ENCODE peak calls at places on chromosomes 2 and 18, in six cellular contexts. M is sigmoid colon, R is mammary epithelial cell, L is right lobe of liver, O is uterus, Y is IMR-90. Q is an unnamed sample.

GRCh38 chr2:105929506-105929905 is 184.8 kb downstream of the NCK2 start:
- DNase-seq in L (no peak), M (no peak), Y (no peak), R (no peak), O (no peak), Q (peak; percentile 5)

GRCh38 chr2:36480596-36480995 is 117.4 kb downstream of the FEZ2 start:
- DNase-seq in O (no peak), R (no peak), L (no peak), M (no peak), Y (no peak), Q (no peak)

GRCh38 chr2:69241039-69241586 is 145.9 kb downstream of the GFPT1 start:
- DNase-seq in R (no peak), O (no peak), Y (no peak), M (no peak), L (no peak), Q (no peak)

GRCh38 chr2:67982956-67983355 is 79.8 kb downstream of the C1D start:
- DNase-seq in M (no peak), R (no peak), Y (peak; percentile 14), L (no peak), O (no peak), Q (no peak)

GRCh38 chr2:241770936-241771285 is 5.7 kb upstream of the GAL3ST2 start:
- DNase-seq in R (no peak), O (no peak), Y (no peak), L (no peak), M (no peak), Q (no peak)

GRCh38 chr2:65576861-65577601 is 144.6 kb upstream of the SPRED2 start:
- DNase-seq in M (no peak), O (no peak), L (no peak), R (peak; percentile 92), Y (peak; percentile 95), Q (peak; percentile 64)

GRCh38 chr18:69808399-69808798 is 139.3 kb downstream of the CD226 start:
- DNase-seq in M (no peak), R (no peak), Y (no peak), L (no peak), O (no peak), Q (no peak)

GRCh38 chr2:164522561-164522981 is 98.7 kb downstream of the GRB14 start:
- DNase-seq in Y (no peak), O (no peak), R (no peak), M (no peak), L (no peak), Q (no peak)

GRCh38 chr18:48186084-48186798 is 222.9 kb downstream of the ZBTB7C start:
- DNase-seq in L (no peak), M (no peak), O (peak; percentile 36), Y (no peak), R (peak; percentile 81), Q (no peak)

GRCh38 chr18:58051765-58052460 is 7.9 kb downstream of the NEDD4L start:
- DNase-seq in M (no peak), O (no peak), L (no peak), R (peak; percentile 32), Y (peak; percentile 24), Q (no peak)

GRCh38 chr2:235311044-235311443 is 182.8 kb upstream of the AGAP1 start:
- DNase-seq in Y (no peak), M (no peak), O (no peak), R (no peak), L (no peak), Q (no peak)

GRCh38 chr2:73266061-73266891 is 18.0 kb downstream of the FBXO41 start:
- DNase-seq in O (no peak), Y (peak; percentile 65), L (no peak), R (no peak), M (no peak), Q (no peak)

GRCh38 chr2:120783371-120783791 is 47.7 kb downstream of the GLI2 start:
- DNase-seq in R (no peak), L (no peak), O (no peak), M (no peak), Y (peak; percentile 69), Q (no peak)

GRCh38 chr2:73252238-73253027 is 18.3 kb downstream of the CCT7 start:
- DNase-seq in M (no peak), R (no peak), Y (no peak), L (no peak), O (no peak), Q (peak; percentile 20)

GRCh38 chr2:170177950-170178781 is at the start of gene MYO3B:
- DNase-seq in Y (peak; percentile 52), R (no peak), L (no peak), O (no peak), M (no peak), Q (no peak)

GRCh38 chr2:108927936-108928659 is 60.9 kb downstream of the EDAR start:
- DNase-seq in O (no peak), L (no peak), R (peak; percentile 45), M (peak; percentile 46), Y (peak; percentile 64), Q (peak; percentile 83)

GRCh38 chr2:188369365-188369764 is 77.7 kb downstream of the GULP1 start:
- DNase-seq in M (no peak), L (no peak), O (no peak), Y (peak; percentile 45), R (peak; percentile 56), Q (peak; percentile 69)

GRCh38 chr2:190415794-190416729 is 7.9 kb downstream of the MFSD6 start:
- DNase-seq in O (no peak), L (no peak), M (no peak), R (no peak), Y (no peak), Q (no peak)

GRCh38 chr2:183532514-183532913 is 408.3 kb downstream of the NUP35 start:
- DNase-seq in L (no peak), M (no peak), Y (no peak), O (no peak), R (peak; percentile 44), Q (peak; percentile 73)

GRCh38 chr2:157024129-157024528 is 233.4 kb upstream of the GALNT5 start:
- DNase-seq in Y (no peak), O (no peak), R (no peak), L (no peak), M (no peak), Q (no peak)
- H3K4me1 ChIP-seq in Y (no peaks in the 10 kb centered on the region), O (no peaks in the 10 kb centered on the region), R (no peaks in the 10 kb centered on the region), L (no peaks in the 10 kb centered on the region), M (no peaks in the 10 kb centered on the region), Q (no peaks in the 10 kb centered on the region)

DNA sequence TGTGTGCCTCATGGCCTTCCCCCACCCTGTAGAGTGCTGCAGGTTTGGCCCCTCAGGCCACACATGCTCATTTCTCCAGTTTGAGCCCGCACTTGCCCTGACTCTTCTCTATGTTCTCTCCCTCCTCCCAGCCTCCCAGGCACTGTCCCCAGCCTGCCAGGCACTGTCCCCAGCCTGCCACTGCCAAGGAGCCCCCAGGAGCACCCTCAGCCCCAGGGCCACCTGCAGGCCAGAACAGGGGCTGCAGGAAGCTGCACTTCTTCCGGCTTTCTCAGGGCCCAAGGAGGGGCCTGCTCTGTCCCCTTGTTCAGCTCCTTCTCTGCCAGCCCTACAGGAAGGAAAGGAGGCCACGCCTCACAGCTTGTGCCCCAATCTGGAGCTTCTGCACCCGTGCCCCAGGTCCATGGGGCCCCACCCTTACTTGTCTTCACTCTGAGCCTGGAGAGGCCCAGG is 31.6 kb downstream of the CYP26B1 start:
- DNase-seq in L (no peak), R (no peak), M (peak; percentile 49), O (no peak), Y (no peak), Q (peak; percentile 80)
- TF ChIP-seq CTCF in L (no peak), R (peak; percentile 46), M (no peak), O (no peak), Y (peak; percentile 17), Q (peak; percentile 64)

GRCh38 chr2:197890160-197890559 is 85.8 kb downstream of the PLCL1 start:
- DNase-seq in O (no peak), R (no peak), Y (no peak), M (no peak), L (no peak), Q (no peak)

GRCh38 chr2:197891897-197892442 is 87.6 kb downstream of the PLCL1 start:
- DNase-seq in L (no peak), O (no peak), M (no peak), Y (no peak), R (no peak), Q (no peak)

GRCh38 chr2:197893403-197894177 is 89.2 kb downstream of the PLCL1 start:
- DNase-seq in R (no peak), M (no peak), L (no peak), Y (no peak), O (no peak), Q (no peak)

GRCh38 chr2:197897944-197898678 is 93.7 kb downstream of the PLCL1 start:
- DNase-seq in Y (no peak), O (no peak), L (no peak), M (no peak), R (no peak), Q (no peak)

DNA sequence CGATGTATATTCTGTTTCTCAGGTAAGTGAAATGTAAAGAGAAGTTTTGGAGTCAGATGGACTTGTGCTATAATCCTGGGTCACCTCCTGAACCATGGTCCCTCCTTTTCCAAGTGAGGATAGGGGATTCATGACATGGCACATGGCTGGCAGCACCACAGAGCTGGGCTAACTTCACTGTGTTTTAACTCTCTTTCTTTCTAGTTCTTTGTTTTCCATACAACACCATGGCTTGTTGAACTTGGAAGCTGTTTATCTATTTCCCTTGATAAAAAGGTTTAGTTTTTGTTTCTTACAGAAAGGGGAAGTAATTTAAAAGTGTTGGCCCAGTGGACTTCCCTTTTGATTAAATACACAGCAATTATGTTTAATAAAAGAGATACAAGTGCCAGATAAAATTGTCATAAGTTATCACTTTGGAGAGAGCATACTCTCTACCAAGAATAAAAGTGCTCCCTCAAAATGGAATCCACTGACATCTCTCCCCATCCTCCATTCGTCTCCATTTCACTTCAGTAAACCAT is 90.4 kb downstream of the PLCL1 start:
- DNase-seq in R (no peak), M (no peak), Y (no peak), O (no peak), L (no peak), Q (no peak)
- H3K27ac ChIP-seq in R (no peak overlapping the region), M (no peak overlapping the region), Y (no peak overlapping the region), O (no peak overlapping the region), L (no peak overlapping the region), Q (no peak overlapping the region)

GRCh38 chr2:197208029-197208428 is 102.6 kb downstream of the ANKRD44 start:
- DNase-seq in R (no peak), L (no peak), O (no peak), Y (no peak), M (no peak), Q (no peak)

GRCh38 chr2:197209274-197209673 is 101.3 kb downstream of the ANKRD44 start:
- DNase-seq in Y (no peak), O (no peak), L (no peak), R (no peak), M (no peak), Q (no peak)

GRCh38 chr2:197209742-197210408 is 100.7 kb downstream of the ANKRD44 start:
- DNase-seq in O (no peak), Y (no peak), R (peak; percentile 35), L (no peak), M (no peak), Q (peak; percentile 41)

GRCh38 chr2:197207608-197208007 is 103.0 kb downstream of the ANKRD44 start:
- DNase-seq in M (no peak), R (no peak), L (no peak), O (no peak), Y (no peak), Q (no peak)

DNA sequence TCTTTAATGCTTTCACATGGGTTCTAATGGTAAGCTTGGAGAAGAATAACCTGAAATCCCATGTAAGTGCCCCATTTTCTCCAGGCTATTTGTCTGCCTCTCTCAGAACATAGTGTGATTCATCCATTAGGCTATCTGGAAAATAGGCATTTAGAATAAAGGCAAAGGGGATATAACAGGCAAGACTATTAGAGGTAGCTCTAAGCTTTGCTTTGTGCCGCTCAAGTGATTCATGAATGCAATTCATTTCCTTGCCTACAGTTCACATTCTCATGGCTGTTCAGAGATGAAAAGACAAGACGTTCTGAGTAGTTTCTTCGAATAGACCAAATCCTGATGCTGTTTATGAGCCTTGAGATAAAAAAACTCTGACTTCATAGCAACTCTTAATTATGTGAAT is 101.7 kb downstream of the ANKRD44 start:
- DNase-seq in R (peak; percentile 34), M (no peak), Y (no peak), L (no peak), O (no peak), Q (no peak)
- H3K4me1 ChIP-seq in R (no peaks in the 10 kb centered on the region), M (peaks cover 29% of the 10 kb centered on the region), Y (peaks cover 8% of the 10 kb centered on the region), L (peaks cover 27% of the 10 kb centered on the region), O (no peaks in the 10 kb centered on the region), Q (peaks cover 7% of the 10 kb centered on the region)

Q was measured in endodermal cell.